ENCODE peak calls at places on chromosomes 3 and 15, in nine cellular contexts. X, M, H, O, T, K, B, R and I are unnamed samples.

GRCh38 chr15:26771168-26771916 is 1.5 kb downstream of the GABRB3 start:
- DNase-seq in X (no peak), M (no peak), H (no peak), O (peak), T (peak), K (no peak), B (peak), R (no peak), I (no peak)

GRCh38 chr3:45414823-45415222 is 26.4 kb downstream of the LARS2 start:
- DNase-seq in X (no peak), M (no peak), H (no peak), O (no peak), T (no peak), K (no peak), B (no peak), R (no peak), I (no peak)

GRCh38 chr15:27808182-27808581 is 290.9 kb downstream of the OCA2 start:
- DNase-seq in X (no peak), M (no peak), H (no peak), O (no peak), T (no peak), K (no peak), B (no peak), R (no peak), I (no peak)

GRCh38 chr3:77420316-77420715 is 380.4 kb downstream of the ROBO2 start:
- DNase-seq in X (no peak), M (no peak), H (no peak), O (no peak), T (no peak), K (no peak), B (no peak), R (no peak), I (no peak)

GRCh38 chr3:49378249-49378899 is 20.2 kb upstream of the GPX1 start:
- DNase-seq in X (no peak), M (peak), H (peak), O (no peak), T (peak), K (peak), B (peak), R (no peak), I (peak)

GRCh38 chr3:27606537-27606936 is 115.6 kb downstream of the EOMES start:
- DNase-seq in X (no peak), M (no peak), H (no peak), O (no peak), T (no peak), K (peak), B (no peak), R (no peak), I (peak)

GRCh38 chr3:128174645-128175590 is 21.6 kb downstream of the EEFSEC start:
- DNase-seq in X (no peak), M (no peak), H (peak), O (no peak), T (no peak), K (no peak), B (no peak), R (no peak), I (no peak)

GRCh38 chr3:10116138-10116460 is 624 bp downstream of the BRK1 start:
- DNase-seq in X (no peak), M (no peak), H (no peak), O (no peak), T (peak), K (peak), B (no peak), R (no peak), I (peak)

GRCh38 chr3:14548321-14548729 is 8.2 kb upstream of the GRIP2 start:
- DNase-seq in X (no peak), M (peak), H (peak), O (peak), T (no peak), K (peak), B (peak), R (no peak), I (peak)

GRCh38 chr3:45536316-45536715 is 58.2 kb upstream of the LIMD1 start:
- DNase-seq in X (no peak), M (no peak), H (no peak), O (no peak), T (no peak), K (no peak), B (no peak), R (no peak), I (no peak)

GRCh38 chr15:94229591-94230365 is 1.6 kb upstream of the MCTP2 start:
- DNase-seq in X (no peak), M (no peak), H (no peak), O (no peak), T (no peak), K (no peak), B (no peak), R (no peak), I (no peak)

GRCh38 chr3:73026702-73027101 is 30.1 kb downstream of the PPP4R2 start:
- DNase-seq in X (no peak), M (no peak), H (no peak), O (no peak), T (no peak), K (no peak), B (no peak), R (no peak), I (no peak)

GRCh38 chr3:121467085-121467484 is 78.7 kb downstream of the POLQ start:
- DNase-seq in X (no peak), M (no peak), H (no peak), O (no peak), T (no peak), K (no peak), B (no peak), R (no peak), I (no peak)

GRCh38 chr3:43468141-43468540 is 153.7 kb downstream of the ANO10 start:
- DNase-seq in X (no peak), M (no peak), H (no peak), O (no peak), T (no peak), K (no peak), B (no peak), R (no peak), I (peak)

GRCh38 chr3:12695916-12696315 is 32.0 kb upstream of the RAF1 start:
- DNase-seq in X (no peak), M (no peak), H (no peak), O (no peak), T (no peak), K (no peak), B (no peak), R (no peak), I (no peak)

GRCh38 chr3:72212396-72212795 is 427.4 kb upstream of the PROK2 start:
- DNase-seq in X (no peak), M (no peak), H (no peak), O (no peak), T (no peak), K (no peak), B (no peak), R (no peak), I (no peak)

GRCh38 chr3:126033051-126033745 is 50.7 kb downstream of the SLC41A3 start:
- DNase-seq in X (peak), M (no peak), H (no peak), O (no peak), T (no peak), K (no peak), B (no peak), R (no peak), I (no peak)
- TF ChIP-seq CTCF in X (no peak), M (no peak), H (no peak), O (no peak), T (no peak), K (no peak), B (no peak), R (no peak), I (no peak)

DNA sequence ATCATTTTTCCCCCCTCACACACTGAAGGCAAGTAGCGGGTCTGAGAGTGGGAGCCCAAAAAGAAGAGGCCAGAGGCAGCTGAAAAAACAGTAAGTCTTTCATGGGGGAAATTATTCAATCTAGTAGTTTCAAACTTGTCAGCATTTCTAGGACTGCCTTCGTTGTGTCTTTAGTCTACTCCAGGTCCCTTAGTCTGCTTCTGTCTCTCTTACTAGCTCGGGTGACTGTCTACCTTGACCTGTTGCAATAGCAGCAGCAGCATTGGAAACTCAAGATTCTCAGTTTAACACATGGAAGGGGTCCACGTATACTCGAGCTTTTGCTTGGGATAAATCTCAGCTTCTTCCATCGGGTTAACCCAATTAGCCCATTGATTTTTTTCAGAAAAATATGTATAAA is 28.9 kb downstream of the CHD2 start:
- DNase-seq in X (no peak), M (no peak), H (no peak), O (no peak), T (no peak), K (no peak), B (no peak), R (no peak), I (no peak)
- H3K27ac ChIP-seq in X (no peak), M (peak), H (no peak), O (no peak), T (no peak), K (peak), B (no peak), R (no peak), I (no peak)

DNA sequence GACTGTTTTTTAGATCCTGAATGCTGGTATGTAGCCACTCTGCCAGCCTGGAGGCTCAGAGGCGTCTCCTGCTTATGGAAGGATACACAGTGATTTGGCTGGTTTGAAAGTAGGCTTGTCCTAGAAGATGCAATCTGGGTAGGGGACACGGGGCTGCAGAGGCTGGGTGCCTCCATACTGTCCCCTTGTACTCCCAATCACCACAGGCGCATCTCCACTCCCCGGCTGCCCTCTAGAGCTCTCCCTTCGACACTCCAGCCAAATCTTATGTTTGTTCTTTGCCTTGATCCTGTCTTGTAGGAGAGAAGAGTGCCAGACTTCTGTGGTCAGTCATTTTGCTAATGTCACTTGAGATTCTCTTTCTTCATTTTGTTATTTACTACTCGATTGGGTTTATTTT is 168.8 kb upstream of the THRB start:
- DNase-seq in X (no peak), M (no peak), H (no peak), O (no peak), T (no peak), K (no peak), B (no peak), R (no peak), I (no peak)
- TF ChIP-seq CTCF in X (no peak), M (no peak), H (no peak), O (no peak), T (no peak), K (no peak), B (no peak), R (no peak), I (no peak)

GRCh38 chr3:104606812-104607211 is 759.9 kb upstream of the ALCAM start:
- DNase-seq in X (no peak), M (no peak), H (no peak), O (no peak), T (no peak), K (no peak), B (no peak), R (no peak), I (no peak)

GRCh38 chr3:104610730-104611652 is 755.7 kb upstream of the ALCAM start:
- DNase-seq in X (no peak), M (no peak), H (no peak), O (no peak), T (no peak), K (no peak), B (no peak), R (no peak), I (no peak)

GRCh38 chr3:104614564-104614963 is 752.1 kb upstream of the ALCAM start:
- DNase-seq in X (no peak), M (no peak), H (no peak), O (no peak), T (no peak), K (no peak), B (no peak), R (no peak), I (no peak)

GRCh38 chr3:104612218-104612617 is 754.5 kb upstream of the ALCAM start:
- DNase-seq in X (no peak), M (no peak), H (no peak), O (no peak), T (no peak), K (no peak), B (no peak), R (no peak), I (no peak)
- H3K27ac ChIP-seq in X (peak), M (no peak), H (no peak), O (no peak), T (no peak), K (no peak), B (no peak), R (no peak), I (no peak)

GRCh38 chr3:157542711-157543485 is 39.7 kb upstream of the VEPH1 start:
- DNase-seq in X (peak), M (peak), H (peak), O (peak), T (peak), K (peak), B (peak), R (no peak), I (peak)
- TF ChIP-seq CTCF in X (no peak), M (no peak), H (no peak), O (peak), T (no peak), K (peak), B (no peak), R (no peak), I (peak)

GRCh38 chr15:90479656-90480055 is 50.1 kb upstream of the CRTC3 start:
- DNase-seq in X (no peak), M (no peak), H (no peak), O (no peak), T (no peak), K (peak), B (no peak), R (no peak), I (peak)

GRCh38 chr15:90483012-90483307 is 46.8 kb upstream of the CRTC3 start:
- DNase-seq in X (no peak), M (no peak), H (no peak), O (no peak), T (no peak), K (no peak), B (no peak), R (no peak), I (no peak)

GRCh38 chr15:90483640-90484039 is 46.1 kb upstream of the CRTC3 start:
- DNase-seq in X (no peak), M (no peak), H (no peak), O (no peak), T (no peak), K (no peak), B (no peak), R (no peak), I (no peak)

GRCh38 chr15:90481023-90481422 is 48.7 kb upstream of the CRTC3 start:
- DNase-seq in X (no peak), M (no peak), H (no peak), O (no peak), T (no peak), K (peak), B (no peak), R (no peak), I (no peak)

GRCh38 chr15:90482124-90483011 is 47.4 kb upstream of the CRTC3 start:
- DNase-seq in X (no peak), M (no peak), H (peak), O (peak), T (no peak), K (peak), B (peak), R (no peak), I (peak)
- H3K27ac ChIP-seq in X (no peak), M (no peak), H (peak), O (no peak), T (no peak), K (no peak), B (no peak), R (peak), I (no peak)

GRCh38 chr3:163328680-163329079 is 1749.6 kb downstream of the SI start:
- DNase-seq in X (no peak), M (no peak), H (no peak), O (no peak), T (no peak), K (no peak), B (no peak), R (no peak), I (no peak)
- TF ChIP-seq CTCF in X (no peak), M (no peak), H (no peak), O (no peak), T (no peak), K (no peak), B (no peak), R (no peak), I (no peak)

DNA sequence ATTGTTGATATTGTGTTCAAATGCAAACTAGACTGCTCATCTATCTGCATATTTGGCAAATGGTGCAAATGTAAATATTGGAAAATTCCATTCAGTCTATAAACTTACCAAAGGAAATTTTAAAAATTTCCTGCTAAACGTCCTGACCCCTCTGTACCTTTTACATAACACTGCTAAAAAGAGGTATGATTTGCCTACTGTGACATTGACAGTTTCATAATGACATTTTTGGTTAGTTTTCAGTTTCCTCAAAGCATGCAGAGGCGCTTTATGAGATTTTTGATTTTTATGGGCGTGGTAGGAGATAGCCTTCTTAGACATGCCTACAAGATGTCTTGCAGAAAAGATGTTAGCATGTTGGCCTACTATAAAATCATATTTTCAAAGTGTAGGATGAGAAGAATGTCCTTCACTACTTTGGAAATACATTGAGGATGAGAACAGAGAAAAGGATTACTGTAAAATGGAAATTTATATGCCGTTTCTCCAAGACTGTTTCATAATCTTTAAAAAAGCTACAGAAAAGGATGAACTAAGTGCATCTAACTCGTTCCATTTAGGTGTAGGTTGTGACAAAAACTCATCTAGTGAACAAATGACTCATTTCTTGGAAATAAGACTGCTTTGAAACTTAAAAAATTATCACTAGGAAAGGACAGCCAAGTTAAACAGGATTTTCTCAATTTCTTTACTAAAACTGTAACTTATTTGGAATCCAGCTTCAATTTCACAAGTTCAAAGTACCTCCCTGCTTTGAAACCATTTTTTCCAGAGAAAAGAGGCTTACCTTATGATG is 14.5 kb upstream of the ISLR start:
- DNase-seq in X (no peak), M (no peak), H (no peak), O (no peak), T (no peak), K (no peak), B (no peak), R (no peak), I (no peak)
- H3K27ac ChIP-seq in X (no peak), M (no peak), H (no peak), O (no peak), T (no peak), K (no peak), B (no peak), R (no peak), I (no peak)